ENCODE peak calls at places on chromosome 13, in seven cellular contexts. One of them, this sample, is unnamed.
A peak's percentile ranks its signal among the peaks of the same experiment; 100 is the strongest.

GRCh38 chr13:33797622-33798021 is 20.3 kb upstream of the RFC3 start:
- DNase-seq in upper lobe of left lung: no peak
- DNase-seq in mammary epithelial cell: peak; percentile 16
- DNase-seq in IMR-90: no peak
- DNase-seq in body of pancreas: no peak
- DNase-seq in fibroblast of pulmonary artery: peak; percentile 13
- DNase-seq in BE2C: no peak
- DNase-seq in this sample: peak; percentile 22

GRCh38 chr13:20401586-20401957 is 124.1 kb downstream of the CRYL1 start:
- DNase-seq in upper lobe of left lung: no peak
- DNase-seq in mammary epithelial cell: no peak
- DNase-seq in IMR-90: no peak
- DNase-seq in body of pancreas: no peak
- DNase-seq in fibroblast of pulmonary artery: no peak
- DNase-seq in BE2C: no peak
- DNase-seq in this sample: no peak

GRCh38 chr13:27044837-27045570 is 126.6 kb downstream of the USP12 start:
- DNase-seq in upper lobe of left lung: no peak
- DNase-seq in mammary epithelial cell: no peak
- DNase-seq in IMR-90: no peak
- DNase-seq in body of pancreas: no peak
- DNase-seq in fibroblast of pulmonary artery: no peak
- DNase-seq in BE2C: no peak
- DNase-seq in this sample: no peak

GRCh38 chr13:97884707-97885468 is 68.6 kb upstream of the IPO5 start:
- DNase-seq in upper lobe of left lung: no peak
- DNase-seq in mammary epithelial cell: no peak
- DNase-seq in IMR-90: no peak
- DNase-seq in body of pancreas: no peak
- DNase-seq in fibroblast of pulmonary artery: no peak
- DNase-seq in BE2C: no peak
- DNase-seq in this sample: no peak

GRCh38 chr13:44438234-44438579 is 64.6 kb downstream of the SERP2 start:
- DNase-seq in upper lobe of left lung: no peak
- DNase-seq in mammary epithelial cell: no peak
- DNase-seq in IMR-90: no peak
- DNase-seq in body of pancreas: no peak
- DNase-seq in fibroblast of pulmonary artery: no peak
- DNase-seq in BE2C: no peak
- DNase-seq in this sample: no peak

GRCh38 chr13:73138967-73139491 is 80.2 kb downstream of the KLF5 start:
- DNase-seq in upper lobe of left lung: no peak
- DNase-seq in mammary epithelial cell: no peak
- DNase-seq in IMR-90: no peak
- DNase-seq in body of pancreas: peak; percentile 13
- DNase-seq in fibroblast of pulmonary artery: no peak
- DNase-seq in BE2C: no peak
- DNase-seq in this sample: no peak

GRCh38 chr13:106415427-106415826 is 120.0 kb downstream of the EFNB2 start:
- DNase-seq in upper lobe of left lung: no peak
- DNase-seq in mammary epithelial cell: no peak
- DNase-seq in IMR-90: peak; percentile 11
- DNase-seq in body of pancreas: no peak
- DNase-seq in fibroblast of pulmonary artery: no peak
- DNase-seq in BE2C: no peak
- DNase-seq in this sample: no peak

GRCh38 chr13:28705734-28706133 is 13.0 kb downstream of the SLC46A3 start:
- DNase-seq in upper lobe of left lung: no peak
- DNase-seq in mammary epithelial cell: no peak
- DNase-seq in IMR-90: peak; percentile 36
- DNase-seq in body of pancreas: no peak
- DNase-seq in fibroblast of pulmonary artery: peak; percentile 66
- DNase-seq in BE2C: no peak
- DNase-seq in this sample: peak; percentile 83

GRCh38 chr13:110521946-110522345 is 39.6 kb downstream of the RAB20 start:
- DNase-seq in upper lobe of left lung: peak; percentile 91
- DNase-seq in mammary epithelial cell: no peak
- DNase-seq in IMR-90: no peak
- DNase-seq in body of pancreas: peak; percentile 55
- DNase-seq in fibroblast of pulmonary artery: no peak
- DNase-seq in BE2C: no peak
- DNase-seq in this sample: no peak

GRCh38 chr13:51249767-51250741 is 27.9 kb downstream of the FAM124A start:
- DNase-seq in upper lobe of left lung: no peak
- DNase-seq in mammary epithelial cell: no peak
- DNase-seq in IMR-90: no peak
- DNase-seq in body of pancreas: peak; percentile 38
- DNase-seq in fibroblast of pulmonary artery: no peak
- DNase-seq in BE2C: no peak
- DNase-seq in this sample: no peak

GRCh38 chr13:30580852-30581502 is 36.7 kb upstream of the USPL1 start:
- DNase-seq in upper lobe of left lung: no peak
- DNase-seq in mammary epithelial cell: peak; percentile 41
- DNase-seq in IMR-90: no peak
- DNase-seq in body of pancreas: peak; percentile 51
- DNase-seq in fibroblast of pulmonary artery: no peak
- DNase-seq in BE2C: no peak
- DNase-seq in this sample: no peak

GRCh38 chr13:77506874-77507273 is 28.6 kb upstream of the SCEL start:
- DNase-seq in upper lobe of left lung: no peak
- DNase-seq in mammary epithelial cell: no peak
- DNase-seq in IMR-90: no peak
- DNase-seq in body of pancreas: no peak
- DNase-seq in fibroblast of pulmonary artery: no peak
- DNase-seq in BE2C: no peak
- DNase-seq in this sample: peak; percentile 9

GRCh38 chr13:50796463-50796862 is 47.0 kb downstream of the DLEU7 start:
- DNase-seq in upper lobe of left lung: no peak
- DNase-seq in mammary epithelial cell: no peak
- DNase-seq in IMR-90: no peak
- DNase-seq in body of pancreas: no peak
- DNase-seq in fibroblast of pulmonary artery: no peak
- DNase-seq in BE2C: no peak
- DNase-seq in this sample: no peak

DNA sequence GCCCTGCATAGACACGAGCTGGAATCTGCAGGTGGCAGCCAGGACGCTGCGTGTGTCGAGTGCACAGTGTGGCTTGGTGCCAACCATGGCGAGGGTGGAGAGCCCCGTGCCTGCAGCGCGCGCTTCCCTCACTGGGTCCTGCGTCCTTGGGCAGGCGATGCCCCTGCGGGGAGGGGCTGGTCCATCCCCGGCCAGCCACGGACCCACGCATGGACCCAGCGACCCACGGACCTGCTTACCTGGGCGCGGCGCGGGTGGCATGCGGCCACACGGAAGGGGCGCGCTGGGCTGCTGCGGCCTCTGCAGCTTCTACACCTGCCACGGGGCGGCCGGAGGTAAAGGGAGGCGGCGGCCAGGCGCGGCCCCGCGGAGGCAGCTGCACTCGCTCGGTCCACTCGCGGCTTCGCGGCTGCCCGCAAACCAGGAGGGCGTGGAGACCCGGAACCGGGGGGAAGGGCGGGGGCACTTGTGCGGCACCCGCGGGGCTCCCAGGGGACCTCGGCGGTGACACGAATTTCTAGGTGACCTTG is 569 bp upstream of the MCF2L start:
- DNase-seq in upper lobe of left lung: peak; percentile 64
- DNase-seq in mammary epithelial cell: no peak
- DNase-seq in IMR-90: no peak
- DNase-seq in body of pancreas: peak; percentile 81
- DNase-seq in fibroblast of pulmonary artery: no peak
- DNase-seq in BE2C: no peak
- DNase-seq in this sample: no peak
- TF ChIP-seq CTCF in upper lobe of left lung: no peak
- TF ChIP-seq CTCF in mammary epithelial cell: no peak
- TF ChIP-seq CTCF in IMR-90: no peak
- TF ChIP-seq CTCF in body of pancreas: no peak
- TF ChIP-seq CTCF in fibroblast of pulmonary artery: no peak
- TF ChIP-seq CTCF in BE2C: no peak
- TF ChIP-seq CTCF in this sample: no peak

DNA sequence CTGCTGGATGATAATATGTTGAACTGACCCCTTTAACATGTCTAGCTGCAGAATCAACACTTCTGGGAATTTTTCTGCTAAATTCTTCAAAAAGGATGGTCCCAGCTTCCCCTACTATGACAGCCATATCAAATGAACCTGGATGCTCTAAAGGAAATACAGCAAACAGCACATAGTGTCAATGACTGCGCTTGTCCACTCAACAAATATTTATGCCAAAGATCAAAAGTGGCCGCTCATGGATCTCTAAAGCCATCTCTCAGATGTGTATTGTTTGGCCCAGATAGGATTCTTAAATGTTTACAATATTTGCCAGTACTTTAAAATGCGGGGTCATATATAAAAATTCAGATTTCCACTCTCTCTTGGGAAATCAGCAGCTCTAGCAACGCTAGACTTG is 3.3 kb downstream of the TBC1D4 start:
- DNase-seq in upper lobe of left lung: no peak
- DNase-seq in mammary epithelial cell: no peak
- DNase-seq in IMR-90: no peak
- DNase-seq in body of pancreas: no peak
- DNase-seq in fibroblast of pulmonary artery: no peak
- DNase-seq in BE2C: no peak
- DNase-seq in this sample: no peak
- H3K4me3 ChIP-seq in upper lobe of left lung: no peak overlapping the region
- H3K4me3 ChIP-seq in mammary epithelial cell: no peak overlapping the region
- H3K4me3 ChIP-seq in IMR-90: no peak overlapping the region
- H3K4me3 ChIP-seq in body of pancreas: no peak overlapping the region
- H3K4me3 ChIP-seq in fibroblast of pulmonary artery: no peak overlapping the region
- H3K4me3 ChIP-seq in BE2C: peak overlapping the region; percentile 90
- H3K4me3 ChIP-seq in this sample: no peak overlapping the region

GRCh38 chr13:39016087-39016486 is 21.8 kb downstream of the PROSER1 start:
- DNase-seq in upper lobe of left lung: no peak
- DNase-seq in mammary epithelial cell: no peak
- DNase-seq in IMR-90: no peak
- DNase-seq in body of pancreas: no peak
- DNase-seq in fibroblast of pulmonary artery: no peak
- DNase-seq in BE2C: no peak
- DNase-seq in this sample: no peak

GRCh38 chr13:39016789-39017188 is 21.1 kb downstream of the PROSER1 start:
- DNase-seq in upper lobe of left lung: no peak
- DNase-seq in mammary epithelial cell: peak; percentile 37
- DNase-seq in IMR-90: peak; percentile 8
- DNase-seq in body of pancreas: no peak
- DNase-seq in fibroblast of pulmonary artery: peak; percentile 50
- DNase-seq in BE2C: peak; percentile 22
- DNase-seq in this sample: peak; percentile 15

GRCh38 chr13:39013462-39013861 is 22.8 kb upstream of the STOML3 start:
- DNase-seq in upper lobe of left lung: no peak
- DNase-seq in mammary epithelial cell: no peak
- DNase-seq in IMR-90: no peak
- DNase-seq in body of pancreas: no peak
- DNase-seq in fibroblast of pulmonary artery: no peak
- DNase-seq in BE2C: no peak
- DNase-seq in this sample: no peak

GRCh38 chr13:39012608-39013007 is 22.0 kb upstream of the STOML3 start:
- DNase-seq in upper lobe of left lung: no peak
- DNase-seq in mammary epithelial cell: no peak
- DNase-seq in IMR-90: no peak
- DNase-seq in body of pancreas: no peak
- DNase-seq in fibroblast of pulmonary artery: no peak
- DNase-seq in BE2C: no peak
- DNase-seq in this sample: no peak
- TF ChIP-seq CTCF in upper lobe of left lung: no peak
- TF ChIP-seq CTCF in mammary epithelial cell: no peak
- TF ChIP-seq CTCF in IMR-90: peak; percentile 5
- TF ChIP-seq CTCF in body of pancreas: no peak
- TF ChIP-seq CTCF in fibroblast of pulmonary artery: peak; percentile 14
- TF ChIP-seq CTCF in BE2C: peak; percentile 49
- TF ChIP-seq CTCF in this sample: no peak

DNA sequence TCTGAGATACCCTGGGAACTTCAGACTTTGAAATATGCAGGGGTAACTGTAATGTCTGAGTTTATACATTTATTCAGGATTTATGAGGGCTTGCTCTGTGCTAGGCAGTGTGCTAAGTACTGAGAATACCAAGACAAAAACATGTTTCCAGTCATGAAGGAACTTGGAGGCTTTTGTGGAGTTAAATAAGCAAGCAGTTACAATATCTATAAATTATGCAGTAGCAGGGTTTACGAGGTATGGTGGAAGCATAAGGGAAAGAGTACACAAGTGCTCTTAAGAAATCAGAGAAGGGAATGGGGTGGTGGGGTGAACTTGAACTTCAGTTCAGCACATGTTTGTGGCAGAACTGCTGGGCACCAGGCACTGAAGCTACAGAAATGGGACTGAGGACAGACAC is 28.0 kb downstream of the MAB21L1 start:
- DNase-seq in upper lobe of left lung: no peak
- DNase-seq in mammary epithelial cell: no peak
- DNase-seq in IMR-90: no peak
- DNase-seq in body of pancreas: no peak
- DNase-seq in fibroblast of pulmonary artery: no peak
- DNase-seq in BE2C: no peak
- DNase-seq in this sample: no peak
- H3K4me3 ChIP-seq in upper lobe of left lung: no peak overlapping the region
- H3K4me3 ChIP-seq in mammary epithelial cell: no peak overlapping the region
- H3K4me3 ChIP-seq in IMR-90: no peak overlapping the region
- H3K4me3 ChIP-seq in body of pancreas: no peak overlapping the region
- H3K4me3 ChIP-seq in fibroblast of pulmonary artery: no peak overlapping the region
- H3K4me3 ChIP-seq in BE2C: no peak overlapping the region
- H3K4me3 ChIP-seq in this sample: no peak overlapping the region

DNA sequence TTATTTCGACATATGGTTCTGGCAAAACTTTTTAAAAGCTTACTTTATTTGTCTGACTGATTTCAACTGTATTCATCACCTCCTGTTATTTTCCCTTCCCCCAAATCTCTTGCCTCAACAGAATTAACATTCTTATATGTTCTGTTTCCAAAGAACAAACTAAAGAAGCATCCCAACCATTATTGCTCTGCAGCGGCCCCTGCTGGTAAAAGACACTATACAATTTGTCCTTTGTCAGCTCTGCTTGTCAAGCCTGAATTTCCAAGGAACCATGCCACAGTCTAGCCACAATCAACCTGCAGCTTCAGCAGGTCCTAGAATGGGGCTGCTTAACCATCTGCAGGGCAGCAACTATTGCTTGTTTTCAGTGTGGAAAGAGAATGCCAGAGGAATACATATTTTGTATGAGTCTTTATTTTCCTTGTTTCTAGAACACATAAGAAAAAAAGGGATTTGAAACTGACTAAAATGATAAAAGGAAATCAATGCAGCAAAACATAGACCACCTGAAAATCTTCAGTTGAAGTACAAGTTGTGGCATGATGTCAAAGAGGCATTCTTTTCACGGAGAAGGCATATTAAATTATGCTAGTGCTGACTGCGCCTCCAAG is 845.3 kb downstream of the DIAPH3 start:
- DNase-seq in upper lobe of left lung: peak; percentile 42
- DNase-seq in mammary epithelial cell: peak; percentile 26
- DNase-seq in IMR-90: peak; percentile 46
- DNase-seq in body of pancreas: peak; percentile 83
- DNase-seq in fibroblast of pulmonary artery: peak; percentile 79
- DNase-seq in BE2C: peak; percentile 88
- DNase-seq in this sample: peak; percentile 37
- TF ChIP-seq CTCF in upper lobe of left lung: peak; percentile 19
- TF ChIP-seq CTCF in mammary epithelial cell: peak; percentile 64
- TF ChIP-seq CTCF in IMR-90: peak; percentile 69
- TF ChIP-seq CTCF in body of pancreas: peak; percentile 57
- TF ChIP-seq CTCF in fibroblast of pulmonary artery: peak; percentile 82
- TF ChIP-seq CTCF in BE2C: peak; percentile 89
- TF ChIP-seq CTCF in this sample: peak; percentile 69

GRCh38 chr13:99608345-99608744 is 107.1 kb downstream of the TM9SF2 start:
- DNase-seq in upper lobe of left lung: no peak
- DNase-seq in mammary epithelial cell: no peak
- DNase-seq in IMR-90: no peak
- DNase-seq in body of pancreas: no peak
- DNase-seq in fibroblast of pulmonary artery: no peak
- DNase-seq in BE2C: no peak
- DNase-seq in this sample: no peak
- H3K4me3 ChIP-seq in upper lobe of left lung: no peak overlapping the region
- H3K4me3 ChIP-seq in mammary epithelial cell: no peak overlapping the region
- H3K4me3 ChIP-seq in IMR-90: no peak overlapping the region
- H3K4me3 ChIP-seq in body of pancreas: no peak overlapping the region
- H3K4me3 ChIP-seq in fibroblast of pulmonary artery: no peak overlapping the region
- H3K4me3 ChIP-seq in BE2C: no peak overlapping the region
- H3K4me3 ChIP-seq in this sample: no peak overlapping the region

This sample was measured in AG10803.